ENCODE peak calls at places on chromosomes 12 and 14, in seven cellular contexts. F is GM23248, D is GM12878, Q is astrocyte, K is PC-3, M is HCT116, H is A549. P is an unnamed sample.
A peak's percentile ranks its signal among the peaks of the same experiment; 100 is the strongest.

GRCh38 chr14:24734917-24735500 is 101.0 kb upstream of the GZMB start:
- DNase-seq in K (peak; percentile 58), Q (peak; percentile 31), H (peak; percentile 61), F (peak; percentile 80), D (no peak), M (peak; percentile 39), P (peak; percentile 54)

GRCh38 chr14:76773188-76773885 is 12.1 kb downstream of the VASH1 start:
- DNase-seq in F (peak; percentile 90), M (no peak), K (peak; percentile 80), Q (peak; percentile 80), H (peak; percentile 53), D (no peak), P (peak; percentile 74)

GRCh38 chr12:101939856-101940265 is 62.5 kb downstream of the DRAM1 start:
- DNase-seq in D (no peak), F (peak; percentile 91), H (peak; percentile 71), Q (peak; percentile 61), K (peak; percentile 77), M (peak; percentile 51), P (peak; percentile 44)

GRCh38 chr12:69476276-69477017 is 6.3 kb downstream of the FRS2 start:
- DNase-seq in F (peak; percentile 35), K (no peak), M (no peak), D (no peak), Q (no peak), H (no peak), P (no peak)

GRCh38 chr14:94179244-94179643 is 5.1 kb downstream of the PPP4R4 start:
- DNase-seq in F (no peak), K (no peak), H (no peak), M (no peak), D (no peak), Q (no peak), P (no peak)

GRCh38 chr12:128644664-128645296 is 179.0 kb downstream of the SLC15A4 start:
- DNase-seq in Q (no peak), K (peak; percentile 45), F (no peak), D (no peak), H (peak; percentile 25), M (no peak), P (no peak)

GRCh38 chr12:4272976-4273650 is 449 bp upstream of the CCND2 start:
- DNase-seq in D (no peak), H (no peak), K (no peak), M (no peak), F (no peak), Q (no peak), P (no peak)

GRCh38 chr12:27709932-27710591 is 570 bp upstream of the MRPS35 start:
- DNase-seq in D (peak; percentile 9), Q (peak; percentile 50), F (peak; percentile 73), K (peak; percentile 77), H (peak; percentile 68), M (no peak), P (peak; percentile 54)

GRCh38 chr12:122874081-122874480 is 21.8 kb downstream of the VPS37B start:
- DNase-seq in Q (no peak), K (no peak), M (no peak), F (no peak), D (no peak), H (no peak), P (no peak)

GRCh38 chr14:106021832-106022231 is 495.4 kb downstream of the TMEM121 start:
- DNase-seq in H (no peak), K (no peak), Q (no peak), D (no peak), F (no peak), M (no peak), P (no peak)

GRCh38 chr12:50764861-50765324 is 992 bp downstream of the ATF1 start:
- DNase-seq in D (no peak), M (no peak), F (peak; percentile 67), H (peak; percentile 72), K (peak; percentile 45), Q (peak; percentile 16), P (peak; percentile 57)

GRCh38 chr12:64825143-64826011 is 930 bp downstream of the TBC1D30 start:
- DNase-seq in H (no peak), Q (no peak), F (no peak), K (no peak), D (no peak), M (no peak), P (no peak)

GRCh38 chr14:103508521-103508920 is 14.1 kb downstream of the CKB start:
- DNase-seq in D (no peak), Q (no peak), M (no peak), K (no peak), F (no peak), H (no peak), P (no peak)

GRCh38 chr12:43882578-43883178 is 46.8 kb downstream of the TMEM117 start:
- DNase-seq in Q (peak; percentile 31), M (peak; percentile 39), D (peak; percentile 17), H (peak; percentile 75), F (peak; percentile 83), K (peak; percentile 75), P (peak; percentile 49)

GRCh38 chr14:101495827-101496778 is 65.2 kb upstream of the DIO3 start:
- DNase-seq in H (no peak), K (no peak), F (no peak), Q (no peak), D (no peak), M (no peak), P (no peak)

GRCh38 chr14:102282751-102283465 is 22.1 kb downstream of the MOK start:
- DNase-seq in M (no peak), H (no peak), D (no peak), F (no peak), K (no peak), Q (no peak), P (no peak)

GRCh38 chr12:53383258-53383657 is 3.3 kb downstream of the SP1 start:
- DNase-seq in D (no peak), Q (no peak), K (peak; percentile 25), H (no peak), M (no peak), F (peak; percentile 38), P (no peak)

GRCh38 chr14:56339855-56340701 is 221.9 kb downstream of the PELI2 start:
- DNase-seq in D (no peak), Q (peak; percentile 92), K (peak; percentile 89), M (peak; percentile 53), H (peak; percentile 86), F (peak; percentile 98), P (peak; percentile 69)

GRCh38 chr14:23379331-23380196 is 2.7 kb downstream of the CMTM5 start:
- DNase-seq in D (peak; percentile 3), M (peak; percentile 40), K (peak; percentile 81), F (peak; percentile 63), H (peak; percentile 46), Q (no peak), P (peak; percentile 55)

GRCh38 chr12:7711133-7711532 is at the start of gene DPPA3:
- DNase-seq in M (no peak), K (no peak), D (no peak), H (no peak), F (no peak), Q (no peak), P (no peak)

GRCh38 chr12:93823616-93824410 is 146.6 kb downstream of the CRADD start:
- DNase-seq in F (peak; percentile 43), Q (peak; percentile 33), M (no peak), D (no peak), H (no peak), K (no peak), P (no peak)

GRCh38 chr14:67218126-67218525 is 23.1 kb upstream of the PALS1 start:
- DNase-seq in D (no peak), H (no peak), Q (no peak), K (no peak), F (no peak), M (no peak), P (no peak)

GRCh38 chr12:19639781-19640180 is 200.5 kb downstream of the AEBP2 start:
- DNase-seq in Q (no peak), F (no peak), D (no peak), K (no peak), H (no peak), M (no peak), P (no peak)

GRCh38 chr12:52343550-52343949 is 22.4 kb upstream of the KRT83 start:
- DNase-seq in M (no peak), H (no peak), Q (no peak), F (no peak), K (no peak), D (no peak), P (no peak)

GRCh38 chr12:57628280-57629191 is 4.5 kb downstream of the B4GALNT1 start:
- DNase-seq in Q (no peak), H (no peak), F (no peak), D (no peak), M (no peak), K (no peak), P (no peak)

DNA sequence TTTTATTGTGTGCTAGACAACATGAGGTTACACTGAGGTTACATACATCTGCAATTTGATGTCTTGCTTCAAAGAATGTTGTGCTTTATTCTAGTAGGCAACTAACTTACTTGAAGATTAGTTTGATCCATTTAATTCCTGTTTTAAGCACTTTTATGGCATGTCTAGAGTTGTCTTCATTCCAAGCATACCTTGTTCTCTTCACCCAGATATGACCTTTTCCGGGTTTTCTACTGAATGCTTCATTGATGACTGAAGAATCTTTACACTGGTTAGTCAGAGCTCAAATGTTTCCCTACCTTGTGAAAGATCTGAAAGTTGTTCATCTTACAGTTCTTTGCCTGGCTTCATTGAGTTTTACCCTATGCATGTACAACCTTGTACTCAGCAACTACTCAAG is 274.0 kb upstream of the KITLG start:
- DNase-seq in F (peak; percentile 77), Q (peak; percentile 90), M (peak; percentile 43), K (peak; percentile 89), H (peak; percentile 44), D (no peak), P (peak; percentile 90)
- H3K27ac ChIP-seq in F (peak overlapping the region; percentile 47), Q (peak overlapping the region; percentile 27), M (peak overlapping the region; percentile 68), K (no peak overlapping the region), H (peak overlapping the region; percentile 46), D (no peak overlapping the region), P (peak overlapping the region; percentile 58)

GRCh38 chr12:49133590-49133989 is 2.4 kb upstream of the TUBA1B start:
- DNase-seq in D (no peak), H (no peak), K (no peak), M (no peak), F (no peak), Q (no peak), P (no peak)

GRCh38 chr12:49133014-49133413 is 1.8 kb upstream of the TUBA1B start:
- DNase-seq in H (no peak), F (peak; percentile 56), D (no peak), K (no peak), Q (no peak), M (no peak), P (no peak)

GRCh38 chr12:49137476-49137875 is 6.3 kb upstream of the TUBA1B start:
- DNase-seq in Q (no peak), D (no peak), K (no peak), M (no peak), F (no peak), H (no peak), P (no peak)

GRCh38 chr12:49138999-49139398 is 7.8 kb upstream of the TUBA1B start:
- DNase-seq in H (no peak), M (no peak), F (no peak), Q (no peak), K (no peak), D (no peak), P (no peak)

GRCh38 chr12:49138587-49138986 is 7.4 kb upstream of the TUBA1B start:
- DNase-seq in Q (no peak), K (no peak), M (no peak), H (peak; percentile 37), F (no peak), D (no peak), P (no peak)
- H3K4me2 ChIP-seq in Q (no peak overlapping the region), K (no peak overlapping the region), M (no peak overlapping the region), H (no peak overlapping the region), F (no peak overlapping the region), D (no peak overlapping the region), P (no peak overlapping the region)

GRCh38 chr12:107435520-107435919 is 250.1 kb upstream of the PWP1 start:
- DNase-seq in F (peak; percentile 17), H (no peak), K (no peak), D (no peak), Q (no peak), M (no peak), P (no peak)
- H3K9me3 ChIP-seq in F (no peaks in the 10 kb centered on the region), H (no peaks in the 10 kb centered on the region), K (no peaks in the 10 kb centered on the region), D (no peaks in the 10 kb centered on the region), Q (no peaks in the 10 kb centered on the region), M (no peaks in the 10 kb centered on the region), P (no peaks in the 10 kb centered on the region)

GRCh38 chr12:91274886-91275285 is 92.3 kb upstream of the DCN start:
- DNase-seq in F (peak; percentile 20), M (no peak), D (no peak), K (no peak), H (no peak), Q (peak; percentile 47), P (no peak)
- H3K27ac ChIP-seq in F (no peak overlapping the region), M (no peak overlapping the region), D (no peak overlapping the region), K (no peak overlapping the region), H (no peak overlapping the region), Q (no peak overlapping the region), P (no peak overlapping the region)